ENCODE peak calls at places on chromosomes 4 and X, in six cellular contexts. S is neural progenitor cell, P is cardiac muscle cell, Y is fibroblast of lung, T is upper lobe of left lung, K is breast epithelium. R is an unnamed sample. For H3K4me1, the result is how much of the 10 kb centered on the place peaks cover.

GRCh38 chrX:65407157-65407626 is 127.4 kb downstream of the LAS1L start:
- DNase-seq in S (peak), P (no peak), Y (no peak), T (peak), K (no peak), R (no peak)

GRCh38 chr4:143344774-143345173 is 8.1 kb downstream of the GAB1 start:
- DNase-seq in S (no peak), P (peak), Y (peak), T (no peak), K (no peak), R (no peak)

GRCh38 chrX:155757366-155757765 is 123.8 kb upstream of the VAMP7 start:
- DNase-seq in S (no peak), P (no peak), Y (no peak), T (no peak), K (no peak), R (no peak)

GRCh38 chrX:96715412-96715940 is 30.8 kb downstream of the DIAPH2 start:
- DNase-seq in S (no peak), P (no peak), Y (peak), T (no peak), K (no peak), R (no peak)

GRCh38 chr4:153553155-153553819 is 87.1 kb downstream of the TMEM131L start:
- DNase-seq in S (no peak), P (no peak), Y (no peak), T (no peak), K (no peak), R (no peak)

GRCh38 chr4:186757696-186758330 is 34.2 kb upstream of the FAT1 start:
- DNase-seq in S (no peak), P (no peak), Y (no peak), T (no peak), K (no peak), R (no peak)

GRCh38 chrX:12269484-12269883 is 131.2 kb downstream of the FRMPD4 start:
- DNase-seq in S (no peak), P (no peak), Y (no peak), T (no peak), K (no peak), R (no peak)

GRCh38 chr4:677431-678293 is 3.3 kb downstream of the MYL5 start:
- DNase-seq in S (no peak), P (no peak), Y (no peak), T (peak), K (no peak), R (no peak)

GRCh38 chr4:53591372-53591892 is at the start of gene LNX1:
- DNase-seq in S (peak), P (no peak), Y (no peak), T (peak), K (peak), R (no peak)

GRCh38 chr4:84582988-84583870 is at the start of gene CDS1:
- DNase-seq in S (peak), P (no peak), Y (no peak), T (peak), K (peak), R (no peak)

GRCh38 chr4:71814433-71814832 is 30.6 kb upstream of the GC start:
- DNase-seq in S (peak), P (no peak), Y (no peak), T (peak), K (no peak), R (no peak)

GRCh38 chrX:131783555-131784338 is 239.4 kb upstream of the STK26 start:
- DNase-seq in S (no peak), P (no peak), Y (no peak), T (no peak), K (peak), R (no peak)

GRCh38 chrX:1599791-1600405 is 8.5 kb downstream of the AKAP17A start:
- DNase-seq in S (no peak), P (no peak), Y (no peak), T (no peak), K (no peak), R (no peak)

GRCh38 chrX:37454537-37455285 is 105.5 kb downstream of the PRRG1 start:
- DNase-seq in S (no peak), P (peak), Y (no peak), T (no peak), K (no peak), R (no peak)

GRCh38 chrX:154307207-154307606 is 11.6 kb downstream of the TKTL1 start:
- DNase-seq in S (no peak), P (peak), Y (no peak), T (no peak), K (no peak), R (no peak)

GRCh38 chrX:10190367-10190766 is 33.6 kb downstream of the CLCN4 start:
- DNase-seq in S (peak), P (peak), Y (peak), T (no peak), K (no peak), R (no peak)

GRCh38 chrX:12896935-12897334 is 9.5 kb upstream of the TLR8 start:
- DNase-seq in S (no peak), P (no peak), Y (no peak), T (no peak), K (no peak), R (no peak)

GRCh38 chrX:129781134-129782014 is 1.6 kb downstream of the SASH3 start:
- DNase-seq in S (no peak), P (no peak), Y (no peak), T (no peak), K (peak), R (peak)

GRCh38 chrX:107154787-107155620 is 36.4 kb upstream of the RBM41 start:
- DNase-seq in S (no peak), P (no peak), Y (peak), T (no peak), K (no peak), R (no peak)

GRCh38 chr4:40515037-40515397 is 114.6 kb downstream of the RBM47 start:
- DNase-seq in S (no peak), P (peak), Y (no peak), T (no peak), K (no peak), R (no peak)

GRCh38 chrX:133350751-133351150 is 64.5 kb downstream of the GPC4 start:
- DNase-seq in S (no peak), P (peak), Y (peak), T (no peak), K (no peak), R (no peak)

GRCh38 chrX:136171420-136171819 is 24.1 kb downstream of the FHL1 start:
- DNase-seq in S (no peak), P (no peak), Y (no peak), T (no peak), K (no peak), R (no peak)

GRCh38 chrX:154517101-154517781 is 1.2 kb upstream of the FAM3A start:
- DNase-seq in S (peak), P (no peak), Y (peak), T (peak), K (no peak), R (no peak)

GRCh38 chrX:88284844-88285243 is 462.2 kb upstream of the CPXCR1 start:
- DNase-seq in S (no peak), P (no peak), Y (no peak), T (no peak), K (peak), R (no peak)

GRCh38 chr4:169881769-169882168 is 124.0 kb upstream of the HPF1 start:
- DNase-seq in S (no peak), P (no peak), Y (no peak), T (no peak), K (no peak), R (no peak)

GRCh38 chrX:150898343-150899190 is at the start of gene CD99L2:
- DNase-seq in S (peak), P (peak), Y (peak), T (peak), K (peak), R (peak)

GRCh38 chr4:33886356-33886755 is 2358.0 kb downstream of the ARAP2 start:
- DNase-seq in S (no peak), P (no peak), Y (no peak), T (no peak), K (no peak), R (no peak)

GRCh38 chr4:112453321-112453720 is 62.7 kb downstream of the NEUROG2 start:
- DNase-seq in S (peak), P (no peak), Y (no peak), T (no peak), K (no peak), R (no peak)

GRCh38 chr4:3384771-3385701 is 56.7 kb upstream of the HGFAC start:
- DNase-seq in S (no peak), P (no peak), Y (no peak), T (peak), K (peak), R (no peak)

GRCh38 chr4:142550955-142551354 is 295.1 kb downstream of the INPP4B start:
- DNase-seq in S (no peak), P (no peak), Y (no peak), T (no peak), K (no peak), R (no peak)

GRCh38 chrX:108312011-108312410 is 126.2 kb downstream of the COL4A6 start:
- DNase-seq in S (no peak), P (no peak), Y (no peak), T (no peak), K (no peak), R (no peak)

GRCh38 chrX:9542106-9542764 is 77.4 kb downstream of the TBL1X start:
- DNase-seq in S (no peak), P (no peak), Y (no peak), T (no peak), K (no peak), R (no peak)

GRCh38 chr4:108762559-108763225 is at the start of gene ETNPPL:
- DNase-seq in S (peak), P (peak), Y (peak), T (peak), K (no peak), R (peak)

GRCh38 chrX:44071070-44071645 is 98.0 kb upstream of the NDP start:
- DNase-seq in S (no peak), P (no peak), Y (peak), T (no peak), K (no peak), R (no peak)

GRCh38 chr4:36402008-36402758 is 120.8 kb downstream of the DTHD1 start:
- DNase-seq in S (no peak), P (no peak), Y (no peak), T (no peak), K (no peak), R (no peak)

GRCh38 chr4:73479323-73479722 is 2.2 kb upstream of the AFM start:
- DNase-seq in S (no peak), P (no peak), Y (no peak), T (no peak), K (no peak), R (no peak)

GRCh38 chr4:55312491-55313101 is 33.4 kb upstream of the SRD5A3 start:
- DNase-seq in S (peak), P (peak), Y (peak), T (no peak), K (no peak), R (no peak)

DNA sequence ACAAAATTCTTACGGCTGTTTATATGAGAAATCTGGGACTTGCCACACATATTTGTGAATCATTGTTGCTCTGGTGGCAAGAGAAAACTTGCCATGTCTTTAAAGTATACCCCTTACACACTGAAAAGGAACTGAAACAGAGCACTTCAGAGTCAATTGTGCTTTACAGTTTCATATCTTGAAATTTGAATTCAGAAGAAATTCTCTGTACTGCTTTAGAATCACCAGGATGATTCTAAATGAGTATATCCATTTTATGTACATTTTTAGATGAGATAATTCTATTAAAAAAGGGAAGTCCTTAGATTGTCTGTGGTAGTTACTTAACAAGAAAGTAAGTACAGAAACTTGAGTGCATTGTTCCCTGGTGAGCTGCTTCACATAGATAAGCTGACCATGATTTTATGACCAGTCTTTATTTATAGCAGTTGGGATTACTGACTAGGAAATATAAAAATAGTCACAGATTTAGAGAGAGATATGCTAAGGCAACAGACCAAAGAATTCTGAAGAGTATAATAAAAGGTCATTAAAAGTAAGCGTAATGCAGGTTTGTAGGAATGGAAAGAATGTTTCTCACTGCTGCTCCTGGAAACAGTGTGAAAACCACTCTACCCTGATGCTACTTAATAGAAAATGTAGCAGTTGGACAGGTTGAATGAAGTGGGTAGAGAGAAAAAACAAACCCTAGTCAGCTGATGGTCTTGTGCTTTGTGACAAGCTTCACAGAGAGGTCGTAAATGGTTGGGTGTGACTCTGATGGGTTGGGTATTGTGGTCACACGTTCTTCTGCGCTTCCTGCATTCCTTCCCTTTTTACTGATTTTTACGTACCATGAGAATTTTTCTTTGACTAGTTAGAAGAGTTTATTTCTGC is 41.0 kb downstream of the FNIP2 start:
- DNase-seq in S (no peak), P (peak), Y (peak), T (no peak), K (no peak), R (peak)
- H3K4me1 ChIP-seq in S (under half), P (half or more), Y (under half), T (half or more), K (under half), R (under half)

GRCh38 chrX:101391831-101392230 is 1.0 kb downstream of the RPL36A start:
- DNase-seq in S (no peak), P (no peak), Y (no peak), T (no peak), K (no peak), R (no peak)

GRCh38 chrX:101394372-101394771 is 3.6 kb downstream of the RPL36A start:
- DNase-seq in S (no peak), P (no peak), Y (no peak), T (no peak), K (no peak), R (no peak)

GRCh38 chrX:101393530-101394305 is 2.9 kb downstream of the RPL36A start:
- DNase-seq in S (no peak), P (no peak), Y (no peak), T (no peak), K (no peak), R (no peak)

GRCh38 chrX:101388604-101389003 is 2.2 kb upstream of the RPL36A start:
- DNase-seq in S (no peak), P (no peak), Y (no peak), T (no peak), K (no peak), R (no peak)

DNA sequence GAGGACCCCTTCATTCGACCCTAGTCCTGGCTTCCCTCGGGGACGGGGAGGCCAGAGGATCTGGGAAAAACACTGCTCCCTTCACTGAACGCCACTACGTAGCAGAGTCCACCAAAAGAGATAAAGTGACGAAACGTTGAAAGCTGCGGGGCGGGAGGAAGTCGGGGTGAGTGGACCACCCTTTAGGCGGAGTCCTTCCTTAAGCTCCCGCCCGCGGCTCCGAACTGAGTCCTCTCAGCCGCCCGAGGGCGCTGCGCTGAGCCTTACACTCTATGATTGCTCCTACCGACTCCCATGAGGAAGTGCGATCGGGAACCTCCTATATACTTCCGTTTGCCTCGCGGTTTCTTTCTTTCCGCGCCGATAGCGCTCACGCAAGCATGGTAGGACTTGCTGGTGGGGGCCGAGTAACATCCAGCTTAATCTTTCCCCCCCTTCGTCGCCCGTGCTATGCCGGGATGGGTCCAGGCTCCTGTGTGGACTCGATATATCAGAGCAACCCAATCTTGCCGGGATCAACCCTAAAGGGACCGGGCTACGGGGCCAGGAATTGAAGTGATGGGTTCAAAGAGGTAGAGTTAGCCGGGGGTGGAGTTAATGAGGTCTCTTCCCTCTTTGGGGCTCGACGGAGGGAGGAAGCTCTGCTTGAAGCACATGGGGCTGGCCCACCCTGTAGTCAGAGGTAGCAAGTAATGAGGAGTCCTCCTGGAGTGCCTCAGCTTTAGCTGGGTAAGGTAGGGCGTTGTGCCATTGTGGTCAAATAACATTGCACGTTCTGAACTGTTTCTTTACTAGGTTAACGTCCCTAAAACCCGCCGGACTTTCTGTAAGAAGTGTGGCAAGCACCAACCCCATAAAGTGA is at the start of gene RPL36A:
- DNase-seq in S (peak), P (peak), Y (peak), T (peak), K (peak), R (peak)
- H3K4me3 ChIP-seq in S (peak), P (peak), Y (peak), T (peak), K (peak), R (peak)

GRCh38 chr4:154692311-154692818 is 51.4 kb upstream of the LRAT start:
- DNase-seq in S (no peak), P (no peak), Y (no peak), T (no peak), K (no peak), R (no peak)

GRCh38 chr4:154691229-154691628 is 52.6 kb upstream of the LRAT start:
- DNase-seq in S (no peak), P (no peak), Y (peak), T (no peak), K (no peak), R (no peak)

GRCh38 chr4:154687840-154688239 is 56.0 kb upstream of the LRAT start:
- DNase-seq in S (no peak), P (no peak), Y (no peak), T (no peak), K (no peak), R (no peak)

GRCh38 chr4:154683956-154684681 is 59.7 kb upstream of the LRAT start:
- DNase-seq in S (no peak), P (no peak), Y (no peak), T (no peak), K (no peak), R (no peak)

DNA sequence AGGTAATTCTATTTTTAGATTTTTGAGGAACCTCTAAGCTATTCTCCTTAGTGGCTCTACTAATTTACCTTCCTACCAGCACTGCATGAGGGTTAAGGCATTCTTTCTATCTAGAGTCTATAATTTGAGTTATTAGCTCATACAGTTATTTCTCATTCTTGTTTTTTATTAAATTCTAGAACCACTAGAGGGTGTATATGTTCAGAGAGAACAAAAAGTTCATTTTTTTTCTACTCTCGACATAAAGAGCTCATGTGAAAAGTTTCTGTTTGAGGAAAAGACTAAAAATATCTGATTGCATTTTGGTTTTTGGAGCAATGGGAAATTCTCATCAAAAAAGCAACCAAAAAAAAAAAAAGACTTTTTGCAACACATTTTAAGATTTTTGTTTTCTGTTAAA is 57.0 kb upstream of the LRAT start:
- DNase-seq in S (no peak), P (no peak), Y (peak), T (no peak), K (no peak), R (no peak)
- TF ChIP-seq CTCF in S (peak), P (peak), Y (no peak), T (no peak), K (no peak), R (no peak)

DNA sequence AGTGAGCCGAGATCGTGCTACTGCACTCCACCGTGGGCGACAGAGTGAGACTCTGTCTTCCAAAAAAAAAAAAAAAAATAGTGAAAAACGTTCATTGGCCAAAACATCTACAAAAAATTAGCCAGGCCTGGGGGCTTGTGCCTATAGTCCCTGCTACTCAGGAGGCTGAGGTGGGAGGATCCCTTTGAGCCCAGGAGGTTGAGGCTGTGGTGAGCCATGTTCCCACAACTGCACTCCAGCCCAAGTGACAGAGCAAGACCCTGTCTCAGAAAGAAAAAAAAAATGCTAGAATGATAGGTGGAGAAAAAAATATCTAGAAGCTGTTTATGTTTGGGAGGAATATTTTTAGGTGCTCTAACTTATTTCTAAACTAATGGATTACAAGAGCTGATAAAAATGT is 14.9 kb downstream of the SPRY1 start:
- DNase-seq in S (no peak), P (no peak), Y (no peak), T (no peak), K (no peak), R (no peak)
- H3K4me1 ChIP-seq in S (half or more), P (under half), Y (under half), T (under half), K (under half), R (under half)

GRCh38 chr4:116055857-116056827 is 942.7 kb upstream of the NDST4 start:
- DNase-seq in S (peak), P (peak), Y (peak), T (no peak), K (no peak), R (no peak)
- H3K4me3 ChIP-seq in S (no peak), P (no peak), Y (no peak), T (no peak), K (no peak), R (no peak)

DNA sequence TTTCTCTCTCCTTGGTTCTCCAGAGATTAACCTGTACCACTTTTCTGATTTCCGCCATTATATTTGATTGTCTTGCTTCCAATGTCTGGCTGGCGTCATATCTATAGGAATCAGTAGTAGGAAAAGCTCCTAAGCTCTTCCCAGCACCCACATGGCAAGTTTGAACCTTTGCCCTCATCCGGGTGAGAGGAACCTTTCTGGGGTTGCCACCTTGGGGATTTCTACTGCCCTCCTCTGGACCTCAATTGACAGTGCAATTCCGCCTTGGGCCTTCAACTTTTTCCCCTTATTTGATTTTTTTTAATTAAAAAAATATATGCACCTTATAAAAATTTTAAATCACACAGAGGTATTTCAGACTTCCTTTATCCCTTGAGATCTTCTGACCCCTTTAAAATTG is 2.0 kb upstream of the CXorf66 start:
- DNase-seq in S (peak), P (peak), Y (peak), T (no peak), K (no peak), R (no peak)
- TF ChIP-seq CTCF in S (peak), P (peak), Y (peak), T (no peak), K (no peak), R (no peak)

R was measured in CD8-positive, alpha-beta T cell.